ENCODE peak calls at places on chromosomes 13 and 19, in eight cellular contexts. One of them, this sample, is unnamed.

GRCh38 chr19:48738557-48739399 is 1.6 kb downstream of the RASIP1 start:
- DNase-seq in neural crest cell: peak
- DNase-seq in AG10803: peak
- DNase-seq in astrocyte of the spinal cord: peak
- DNase-seq in uterus: peak
- DNase-seq in mucosa of descending colon: peak
- DNase-seq in H9: peak
- DNase-seq in breast epithelium: peak
- DNase-seq in this sample: peak

GRCh38 chr19:47776568-47776967 is 1.9 kb upstream of the SELENOW start:
- DNase-seq in astrocyte of the spinal cord: no peak
- DNase-seq in AG10803: no peak
- DNase-seq in uterus: no peak
- DNase-seq in breast epithelium: no peak
- DNase-seq in H9: no peak
- DNase-seq in mucosa of descending colon: peak
- DNase-seq in neural crest cell: no peak
- DNase-seq in this sample: no peak

GRCh38 chr19:862529-863304 is 3.3 kb downstream of the CFD start:
- DNase-seq in mucosa of descending colon: peak
- DNase-seq in neural crest cell: peak
- DNase-seq in AG10803: no peak
- DNase-seq in breast epithelium: peak
- DNase-seq in H9: peak
- DNase-seq in astrocyte of the spinal cord: peak
- DNase-seq in uterus: peak
- DNase-seq in this sample: no peak

GRCh38 chr13:96898855-96899254 is 95.4 kb downstream of the OXGR1 start:
- DNase-seq in uterus: no peak
- DNase-seq in astrocyte of the spinal cord: no peak
- DNase-seq in AG10803: peak
- DNase-seq in breast epithelium: no peak
- DNase-seq in H9: peak
- DNase-seq in neural crest cell: no peak
- DNase-seq in mucosa of descending colon: no peak
- DNase-seq in this sample: no peak

GRCh38 chr13:44967656-44968451 is 21.4 kb downstream of the NUFIP1 start:
- DNase-seq in AG10803: peak
- DNase-seq in neural crest cell: no peak
- DNase-seq in H9: no peak
- DNase-seq in mucosa of descending colon: no peak
- DNase-seq in uterus: no peak
- DNase-seq in astrocyte of the spinal cord: peak
- DNase-seq in breast epithelium: no peak
- DNase-seq in this sample: no peak

GRCh38 chr13:97261254-97262015 is 39.3 kb downstream of the MBNL2 start:
- DNase-seq in breast epithelium: no peak
- DNase-seq in uterus: no peak
- DNase-seq in AG10803: no peak
- DNase-seq in astrocyte of the spinal cord: no peak
- DNase-seq in neural crest cell: no peak
- DNase-seq in mucosa of descending colon: no peak
- DNase-seq in H9: no peak
- DNase-seq in this sample: no peak

GRCh38 chr13:58994778-58995177 is 1169.0 kb downstream of the DIAPH3 start:
- DNase-seq in mucosa of descending colon: no peak
- DNase-seq in astrocyte of the spinal cord: no peak
- DNase-seq in breast epithelium: no peak
- DNase-seq in H9: no peak
- DNase-seq in AG10803: no peak
- DNase-seq in neural crest cell: no peak
- DNase-seq in uterus: no peak
- DNase-seq in this sample: no peak

GRCh38 chr13:78317030-78317429 is 286.3 kb downstream of the POU4F1 start:
- DNase-seq in neural crest cell: no peak
- DNase-seq in H9: no peak
- DNase-seq in mucosa of descending colon: no peak
- DNase-seq in breast epithelium: no peak
- DNase-seq in astrocyte of the spinal cord: no peak
- DNase-seq in uterus: no peak
- DNase-seq in AG10803: no peak
- DNase-seq in this sample: no peak

GRCh38 chr19:54190942-54191670 is at the start of gene TSEN34:
- DNase-seq in H9: peak
- DNase-seq in breast epithelium: peak
- DNase-seq in uterus: peak
- DNase-seq in astrocyte of the spinal cord: no peak
- DNase-seq in neural crest cell: peak
- DNase-seq in mucosa of descending colon: peak
- DNase-seq in AG10803: peak
- DNase-seq in this sample: peak

GRCh38 chr13:102688306-102688973 is 6.4 kb downstream of the METTL21C start:
- DNase-seq in mucosa of descending colon: no peak
- DNase-seq in astrocyte of the spinal cord: no peak
- DNase-seq in neural crest cell: no peak
- DNase-seq in H9: peak
- DNase-seq in breast epithelium: no peak
- DNase-seq in AG10803: no peak
- DNase-seq in uterus: no peak
- DNase-seq in this sample: no peak

GRCh38 chr19:49151339-49152217 is 3.6 kb downstream of the HRC start:
- DNase-seq in breast epithelium: peak
- DNase-seq in uterus: peak
- DNase-seq in AG10803: no peak
- DNase-seq in neural crest cell: peak
- DNase-seq in mucosa of descending colon: peak
- DNase-seq in astrocyte of the spinal cord: no peak
- DNase-seq in H9: peak
- DNase-seq in this sample: no peak

GRCh38 chr19:11410682-11411081 is 8.4 kb downstream of the RGL3 start:
- DNase-seq in AG10803: peak
- DNase-seq in H9: no peak
- DNase-seq in astrocyte of the spinal cord: peak
- DNase-seq in breast epithelium: no peak
- DNase-seq in mucosa of descending colon: no peak
- DNase-seq in neural crest cell: no peak
- DNase-seq in uterus: no peak
- DNase-seq in this sample: no peak

GRCh38 chr19:54172764-54173699 is at the start of gene TMC4:
- DNase-seq in breast epithelium: peak
- DNase-seq in neural crest cell: no peak
- DNase-seq in uterus: no peak
- DNase-seq in astrocyte of the spinal cord: no peak
- DNase-seq in mucosa of descending colon: peak
- DNase-seq in H9: peak
- DNase-seq in AG10803: peak
- DNase-seq in this sample: no peak

GRCh38 chr13:113442354-113442984 is 10.8 kb downstream of the ADPRHL1 start:
- DNase-seq in breast epithelium: no peak
- DNase-seq in neural crest cell: no peak
- DNase-seq in astrocyte of the spinal cord: no peak
- DNase-seq in AG10803: no peak
- DNase-seq in H9: no peak
- DNase-seq in uterus: no peak
- DNase-seq in mucosa of descending colon: no peak
- DNase-seq in this sample: no peak
- TF ChIP-seq CTCF in breast epithelium: no peak
- TF ChIP-seq CTCF in neural crest cell: no peak
- TF ChIP-seq CTCF in astrocyte of the spinal cord: no peak
- TF ChIP-seq CTCF in AG10803: no peak
- TF ChIP-seq CTCF in H9: no peak
- TF ChIP-seq CTCF in uterus: no peak
- TF ChIP-seq CTCF in mucosa of descending colon: no peak
- TF ChIP-seq CTCF in this sample: no peak

DNA sequence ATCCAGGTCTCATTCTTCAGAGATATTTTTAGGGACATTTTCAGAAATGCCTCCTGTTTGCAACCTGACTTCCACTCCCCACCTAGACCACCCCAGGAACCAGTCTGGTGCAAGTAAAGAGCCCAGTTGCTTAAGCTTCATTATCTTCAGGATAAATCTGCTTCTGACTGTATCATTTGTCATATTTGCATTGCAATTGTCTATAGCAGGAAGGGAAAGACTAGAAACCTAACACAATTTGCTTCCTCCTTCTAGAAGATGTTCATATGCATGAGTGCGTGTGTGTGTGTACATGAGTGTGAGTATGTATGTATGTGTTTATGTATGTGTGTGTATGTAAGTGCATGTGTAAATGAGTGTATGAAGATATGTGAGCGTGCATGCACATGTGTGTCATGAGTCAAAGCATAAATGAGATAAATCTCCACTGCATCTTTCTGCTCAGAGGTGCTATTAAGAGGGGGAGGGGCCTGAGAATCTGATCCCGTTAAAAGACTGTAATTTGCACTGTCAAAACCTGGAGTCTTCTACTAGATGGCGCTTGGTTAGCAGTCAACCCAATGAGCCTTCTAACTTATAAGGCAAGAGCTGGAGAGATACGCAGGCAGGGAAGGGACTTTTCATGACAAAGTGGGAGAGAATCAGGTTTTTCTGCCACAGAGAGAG is 178.8 kb upstream of the KL start:
- DNase-seq in mucosa of descending colon: no peak
- DNase-seq in uterus: no peak
- DNase-seq in breast epithelium: no peak
- DNase-seq in H9: no peak
- DNase-seq in astrocyte of the spinal cord: no peak
- DNase-seq in neural crest cell: no peak
- DNase-seq in AG10803: no peak
- DNase-seq in this sample: no peak
- TF ChIP-seq CTCF in mucosa of descending colon: no peak
- TF ChIP-seq CTCF in uterus: no peak
- TF ChIP-seq CTCF in breast epithelium: no peak
- TF ChIP-seq CTCF in H9: no peak
- TF ChIP-seq CTCF in astrocyte of the spinal cord: no peak
- TF ChIP-seq CTCF in neural crest cell: no peak
- TF ChIP-seq CTCF in AG10803: no peak
- TF ChIP-seq CTCF in this sample: no peak

GRCh38 chr13:99967498-99967883 is 4.1 kb downstream of the ZIC5 start:
- DNase-seq in AG10803: no peak
- DNase-seq in breast epithelium: no peak
- DNase-seq in mucosa of descending colon: no peak
- DNase-seq in neural crest cell: no peak
- DNase-seq in uterus: no peak
- DNase-seq in astrocyte of the spinal cord: peak
- DNase-seq in H9: no peak
- DNase-seq in this sample: no peak
- TF ChIP-seq CTCF in AG10803: no peak
- TF ChIP-seq CTCF in breast epithelium: no peak
- TF ChIP-seq CTCF in mucosa of descending colon: no peak
- TF ChIP-seq CTCF in neural crest cell: no peak
- TF ChIP-seq CTCF in uterus: no peak
- TF ChIP-seq CTCF in astrocyte of the spinal cord: no peak
- TF ChIP-seq CTCF in H9: no peak
- TF ChIP-seq CTCF in this sample: no peak

DNA sequence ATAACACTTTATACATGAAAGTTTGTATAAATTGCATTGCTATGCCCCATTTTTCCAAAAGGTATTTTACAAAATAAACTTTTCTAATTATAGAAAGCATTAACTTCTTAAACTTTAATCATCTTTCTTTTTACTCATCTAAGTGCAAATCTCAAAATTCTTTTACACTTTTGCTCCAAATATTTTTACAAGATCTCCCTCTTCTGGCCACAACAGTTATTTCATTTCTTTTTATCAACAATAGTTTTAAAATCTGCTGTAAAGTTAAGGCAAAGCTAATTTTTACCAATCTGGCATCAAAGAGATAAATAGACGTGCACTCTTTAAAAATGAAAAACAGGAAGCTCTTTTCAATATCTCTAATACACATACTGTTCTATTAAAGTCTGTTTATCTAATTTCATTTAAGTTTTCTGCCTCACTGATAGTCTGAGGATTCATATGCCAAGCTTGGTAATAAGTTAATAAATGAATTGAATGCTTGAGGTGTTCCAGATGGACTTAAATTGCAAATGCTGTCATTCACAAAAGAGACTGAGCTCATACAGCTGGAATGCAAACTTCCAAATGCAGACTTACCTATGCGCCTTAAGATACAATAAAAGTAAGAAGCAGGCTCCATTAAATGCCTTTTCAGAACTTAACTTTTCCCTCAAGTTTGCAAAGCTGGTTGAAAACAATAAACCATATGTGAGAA is 583.0 kb upstream of the ATXN8OS start:
- DNase-seq in H9: no peak
- DNase-seq in uterus: no peak
- DNase-seq in neural crest cell: no peak
- DNase-seq in AG10803: no peak
- DNase-seq in astrocyte of the spinal cord: peak
- DNase-seq in mucosa of descending colon: no peak
- DNase-seq in breast epithelium: no peak
- DNase-seq in this sample: no peak
- TF ChIP-seq CTCF in H9: peak
- TF ChIP-seq CTCF in uterus: no peak
- TF ChIP-seq CTCF in neural crest cell: peak
- TF ChIP-seq CTCF in AG10803: no peak
- TF ChIP-seq CTCF in astrocyte of the spinal cord: peak
- TF ChIP-seq CTCF in mucosa of descending colon: no peak
- TF ChIP-seq CTCF in breast epithelium: no peak
- TF ChIP-seq CTCF in this sample: no peak

GRCh38 chr13:31314961-31315360 is 115.2 kb downstream of the B3GLCT start:
- DNase-seq in uterus: no peak
- DNase-seq in breast epithelium: no peak
- DNase-seq in AG10803: no peak
- DNase-seq in neural crest cell: no peak
- DNase-seq in astrocyte of the spinal cord: no peak
- DNase-seq in H9: no peak
- DNase-seq in mucosa of descending colon: no peak
- DNase-seq in this sample: no peak

GRCh38 chr13:31310356-31310755 is 110.6 kb downstream of the B3GLCT start:
- DNase-seq in uterus: no peak
- DNase-seq in AG10803: no peak
- DNase-seq in neural crest cell: no peak
- DNase-seq in astrocyte of the spinal cord: no peak
- DNase-seq in mucosa of descending colon: no peak
- DNase-seq in breast epithelium: no peak
- DNase-seq in H9: no peak
- DNase-seq in this sample: no peak

DNA sequence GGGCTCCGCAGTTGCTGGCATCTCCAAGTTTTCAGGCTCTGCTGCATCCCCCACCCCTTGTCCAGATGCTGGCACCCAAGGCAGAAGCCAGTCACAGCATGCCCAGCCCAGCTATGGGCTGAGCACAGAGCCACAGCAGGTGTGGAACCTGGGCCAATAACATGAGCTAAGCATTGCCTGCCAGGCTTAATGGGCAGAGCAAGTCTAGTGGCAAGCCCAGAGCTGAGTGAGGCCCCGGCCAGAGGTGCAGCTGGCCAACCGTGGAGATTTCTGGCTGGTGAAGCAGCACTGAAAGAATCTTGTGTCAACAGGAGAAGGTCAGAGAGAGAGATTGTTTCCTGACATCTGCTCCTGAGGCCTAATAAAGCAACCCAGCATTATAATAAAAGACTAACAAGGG is 111.0 kb downstream of the B3GLCT start:
- DNase-seq in uterus: no peak
- DNase-seq in astrocyte of the spinal cord: no peak
- DNase-seq in AG10803: no peak
- DNase-seq in breast epithelium: peak
- DNase-seq in H9: no peak
- DNase-seq in mucosa of descending colon: no peak
- DNase-seq in neural crest cell: no peak
- DNase-seq in this sample: no peak
- TF ChIP-seq CTCF in uterus: no peak
- TF ChIP-seq CTCF in astrocyte of the spinal cord: no peak
- TF ChIP-seq CTCF in AG10803: no peak
- TF ChIP-seq CTCF in breast epithelium: no peak
- TF ChIP-seq CTCF in H9: no peak
- TF ChIP-seq CTCF in mucosa of descending colon: no peak
- TF ChIP-seq CTCF in neural crest cell: no peak
- TF ChIP-seq CTCF in this sample: no peak

This sample was measured in omental fat pad.